ENCODE peak calls at places on chromosome 18, in ten cellular contexts. X is psoas muscle, V is endothelial cell of umbilical vein, U is GM20000, S is foreskin fibroblast, Y is B cell, F is brain microvascular endothelial cell, K is left ventricle myocardium inferior, Z is heart right ventricle, T is fibroblast of lung. J is an unnamed sample.
A peak's percentile ranks its signal among the peaks of the same experiment; 100 is the strongest.

GRCh38 chr18:79508565-79509535 is 113.1 kb downstream of the NFATC1 start:
- DNase-seq in X (peak; percentile 30), V (no peak), U (peak; percentile 81), Z (no peak), T (no peak), Y (peak; percentile 56), F (no peak), K (no peak), S (no peak), J (no peak)

GRCh38 chr18:34121157-34121807 is 103.4 kb downstream of the NOL4 start:
- DNase-seq in Z (no peak), X (no peak), U (no peak), F (peak; percentile 37), T (peak; percentile 76), K (no peak), Y (no peak), S (peak; percentile 62), V (no peak), J (no peak)

GRCh38 chr18:23300211-23300887 is 152.7 kb upstream of the RIOK3 start:
- DNase-seq in K (no peak), Z (no peak), V (no peak), X (no peak), U (no peak), S (no peak), F (no peak), T (no peak), Y (no peak), J (no peak)

GRCh38 chr18:69557246-69557781 is 156.6 kb downstream of the DOK6 start:
- DNase-seq in K (no peak), U (no peak), X (no peak), Y (no peak), T (no peak), V (no peak), S (no peak), Z (no peak), F (no peak), J (no peak)

GRCh38 chr18:31658670-31659573 is 25.5 kb downstream of the B4GALT6 start:
- DNase-seq in S (no peak), X (no peak), K (no peak), T (peak; percentile 50), F (no peak), Y (peak; percentile 21), V (no peak), U (peak; percentile 67), Z (no peak), J (no peak)

GRCh38 chr18:3248062-3248669 is 565 bp downstream of the MYL12A start:
- DNase-seq in X (peak; percentile 70), V (peak; percentile 52), K (peak; percentile 27), Z (peak; percentile 50), F (no peak), U (no peak), Y (no peak), S (peak; percentile 35), T (peak; percentile 53), J (no peak)

GRCh38 chr18:61379827-61380226 is 46.6 kb downstream of the CDH20 start:
- DNase-seq in K (no peak), Y (no peak), F (no peak), Z (no peak), V (no peak), X (no peak), S (no peak), U (no peak), T (no peak), J (no peak)

GRCh38 chr18:23071285-23071684 is 64.0 kb upstream of the CABLES1 start:
- DNase-seq in U (peak; percentile 77), Y (peak; percentile 71), S (no peak), Z (peak; percentile 25), T (peak; percentile 36), V (no peak), K (peak; percentile 22), F (no peak), X (no peak), J (no peak)

GRCh38 chr18:68769423-68769822 is 28.5 kb upstream of the CCDC102B start:
- DNase-seq in Y (no peak), U (no peak), T (no peak), K (no peak), V (no peak), X (peak; percentile 33), Z (no peak), F (no peak), S (peak; percentile 45), J (no peak)

GRCh38 chr18:54296017-54296416 is 26.7 kb downstream of the POLI start:
- DNase-seq in Z (no peak), X (no peak), F (no peak), U (no peak), T (peak; percentile 30), K (no peak), V (peak; percentile 14), Y (no peak), S (peak; percentile 17), J (no peak)

GRCh38 chr18:9804517-9805104 is 81.2 kb upstream of the TXNDC2 start:
- DNase-seq in K (no peak), S (peak; percentile 40), T (no peak), X (peak; percentile 42), F (no peak), Y (no peak), V (no peak), U (no peak), Z (no peak), J (no peak)

GRCh38 chr18:58993260-58993659 is 128.6 kb downstream of the ZNF532 start:
- DNase-seq in K (no peak), V (peak; percentile 92), T (peak; percentile 93), S (peak; percentile 88), Y (no peak), F (peak; percentile 69), U (no peak), Z (peak; percentile 47), X (no peak), J (no peak)

GRCh38 chr18:5582054-5582453 is 38.3 kb upstream of the EPB41L3 start:
- DNase-seq in Y (no peak), X (no peak), S (peak; percentile 34), Z (no peak), K (no peak), F (peak; percentile 39), T (peak; percentile 76), V (peak; percentile 40), U (no peak), J (no peak)

GRCh38 chr18:28736951-28737350 is 560.0 kb upstream of the CDH2 start:
- DNase-seq in F (no peak), K (no peak), X (no peak), V (no peak), S (peak; percentile 26), T (peak; percentile 28), Y (no peak), U (no peak), Z (no peak), J (no peak)

DNA sequence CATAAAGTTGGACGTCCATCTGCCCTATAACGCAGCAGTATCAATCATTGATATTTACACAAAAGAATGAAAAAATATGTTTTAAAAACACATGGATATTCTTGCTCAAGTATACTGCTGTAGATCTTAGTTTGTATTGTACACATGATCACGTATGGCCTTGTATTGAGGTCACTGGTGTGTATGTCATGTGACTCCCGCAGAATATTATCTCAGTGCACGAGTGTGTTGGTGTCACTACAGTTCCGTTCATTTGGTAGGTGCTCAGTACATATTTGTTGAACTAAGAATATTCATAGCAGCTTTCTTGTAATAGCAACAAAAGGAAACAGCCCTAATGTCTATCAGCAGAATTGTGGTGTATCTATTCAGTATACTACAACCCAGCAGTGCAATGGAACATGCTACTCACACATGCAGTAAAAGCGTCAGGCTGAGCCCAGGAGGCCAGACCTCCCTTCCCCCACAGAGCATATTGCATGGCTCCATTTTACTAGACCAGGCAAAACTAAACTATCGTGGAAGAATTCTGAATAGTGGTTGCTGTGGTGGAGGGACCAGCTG is 28.7 kb downstream of the ZNF407 start:
- DNase-seq in U (no peak), Y (no peak), Z (no peak), S (no peak), X (no peak), V (no peak), K (no peak), T (no peak), F (no peak), J (no peak)
- TF ChIP-seq CTCF in U (no peak), Y (no peak), Z (no peak), S (no peak), X (no peak), V (no peak), K (no peak), T (no peak), F (no peak), J (no peak)

GRCh38 chr18:27400001-27400400 is 214.9 kb upstream of the CHST9 start:
- DNase-seq in S (no peak), T (no peak), X (no peak), Z (no peak), U (no peak), V (no peak), Y (no peak), F (no peak), K (no peak), J (no peak)
- TF ChIP-seq CTCF in S (no peak), T (no peak), X (no peak), Z (no peak), U (no peak), V (no peak), Y (no peak), F (peak; percentile 40), K (no peak), J (no peak)

GRCh38 chr18:50340078-50340477 is 34.8 kb upstream of the SKA1 start:
- DNase-seq in Z (no peak), S (no peak), X (no peak), K (no peak), V (no peak), Y (no peak), U (no peak), F (no peak), T (no peak), J (no peak)

GRCh38 chr18:50338676-50339075 is 36.2 kb upstream of the SKA1 start:
- DNase-seq in V (no peak), Y (no peak), F (no peak), X (no peak), K (no peak), S (no peak), U (no peak), T (no peak), Z (no peak), J (no peak)

GRCh38 chr18:50338122-50338521 is 36.7 kb upstream of the SKA1 start:
- DNase-seq in S (no peak), V (no peak), T (no peak), X (no peak), F (no peak), Z (no peak), Y (no peak), U (no peak), K (no peak), J (no peak)

DNA sequence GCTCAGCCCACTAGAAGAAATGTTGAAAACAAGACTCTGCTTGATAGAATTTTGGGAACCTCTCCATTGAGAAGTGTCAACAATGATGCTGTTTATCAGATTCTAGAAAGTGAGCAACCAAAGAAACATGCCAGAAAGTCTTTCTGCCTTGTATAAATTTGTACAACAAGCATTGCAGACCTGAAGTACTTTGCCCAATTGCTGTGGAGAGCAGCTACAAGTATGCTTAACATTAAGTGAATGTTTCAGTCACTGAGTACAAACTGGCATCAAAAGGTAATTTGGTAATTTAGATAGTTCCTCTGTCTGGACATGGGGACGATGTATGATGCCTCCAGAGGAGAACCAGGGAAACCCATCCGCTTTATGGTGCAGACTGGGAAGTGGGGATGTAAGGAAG is 33.4 kb upstream of the SKA1 start:
- DNase-seq in T (no peak), X (no peak), Y (no peak), V (no peak), K (no peak), F (no peak), S (no peak), U (no peak), Z (no peak), J (no peak)
- TF ChIP-seq CTCF in T (no peak), X (no peak), Y (no peak), V (no peak), K (no peak), F (no peak), S (no peak), U (no peak), Z (no peak), J (no peak)

GRCh38 chr18:63158676-63159291 is 160.8 kb downstream of the BCL2 start:
- DNase-seq in S (no peak), V (no peak), F (no peak), T (no peak), X (no peak), Y (peak; percentile 66), U (no peak), K (no peak), Z (no peak), J (no peak)
- TF ChIP-seq CTCF in S (no peak), V (no peak), F (no peak), T (no peak), X (no peak), Y (no peak), U (no peak), K (no peak), Z (no peak), J (no peak)

J was measured in progenitor cell of endocrine pancreas.